ENCODE peak calls at places on chromosome 1, in eight cellular contexts. K, N, J, G, X, P, Q and O are unnamed samples.

GRCh38 chr1:201763439-201764140 is 65.4 kb upstream of the IPO9 start:
- DNase-seq in K (peak; percentile 81), Q (no peak), N (no peak), G (no peak), X (peak; percentile 36), J (no peak), P (no peak), O (no peak)

GRCh38 chr1:101107496-101108115 is 82.0 kb upstream of the DPH5 start:
- DNase-seq in P (no peak), K (no peak), Q (no peak), J (no peak), G (no peak), X (no peak), N (no peak), O (no peak)

GRCh38 chr1:29963946-29964345 is 727.6 kb downstream of the PTPRU start:
- DNase-seq in Q (no peak), J (peak; percentile 33), N (no peak), K (no peak), P (no peak), G (no peak), X (no peak), O (no peak)

GRCh38 chr1:31980835-31981782 is 32.6 kb upstream of the KHDRBS1 start:
- DNase-seq in G (no peak), Q (no peak), J (no peak), N (no peak), X (no peak), K (no peak), P (no peak), O (no peak)

GRCh38 chr1:44254392-44254791 is 41.1 kb downstream of the DMAP1 start:
- DNase-seq in Q (no peak), J (no peak), K (no peak), G (no peak), X (no peak), P (no peak), N (no peak), O (no peak)

GRCh38 chr1:234620272-234620711 is 10.3 kb upstream of the IRF2BP2 start:
- DNase-seq in K (peak; percentile 79), X (peak; percentile 60), N (no peak), G (no peak), P (no peak), Q (no peak), J (no peak), O (peak; percentile 60)

GRCh38 chr1:181513786-181514297 is 30.5 kb downstream of the CACNA1E start:
- DNase-seq in Q (no peak), K (no peak), N (no peak), P (no peak), G (no peak), J (no peak), X (no peak), O (no peak)

GRCh38 chr1:248924696-248925532 is 18.9 kb downstream of the PGBD2 start:
- DNase-seq in J (no peak), X (peak; percentile 60), N (peak; percentile 85), P (peak; percentile 83), K (peak; percentile 69), Q (no peak), G (no peak), O (peak; percentile 60)

GRCh38 chr1:3062616-3063378 is 6.2 kb upstream of the PRDM16 start:
- DNase-seq in G (peak; percentile 59), P (no peak), J (peak; percentile 66), N (no peak), X (no peak), K (no peak), Q (peak; percentile 14), O (no peak)

GRCh38 chr1:115089443-115090340 is at the start of gene TSPAN2:
- DNase-seq in Q (peak; percentile 74), J (peak; percentile 97), X (peak; percentile 72), N (no peak), P (no peak), K (peak; percentile 77), G (peak; percentile 73), O (no peak)

GRCh38 chr1:150548632-150549495 is at the start of gene ADAMTSL4:
- DNase-seq in Q (peak; percentile 65), P (peak; percentile 66), X (peak; percentile 80), N (peak; percentile 53), G (peak; percentile 88), K (peak; percentile 90), J (peak; percentile 89), O (peak; percentile 56)

GRCh38 chr1:52662645-52663313 is 29.8 kb downstream of the SHISAL2A start:
- DNase-seq in K (peak; percentile 50), N (no peak), J (no peak), Q (no peak), P (no peak), G (no peak), X (peak; percentile 96), O (peak; percentile 92)

GRCh38 chr1:12196641-12197482 is 30.1 kb downstream of the TNFRSF1B start:
- DNase-seq in Q (no peak), N (peak; percentile 25), K (no peak), P (no peak), G (peak; percentile 80), J (peak; percentile 75), X (no peak), O (peak; percentile 84)

GRCh38 chr1:179295356-179295755 is 1.8 kb downstream of the SOAT1 start:
- DNase-seq in Q (no peak), K (peak; percentile 20), N (peak; percentile 8), J (no peak), G (no peak), P (peak; percentile 35), X (no peak), O (no peak)

GRCh38 chr1:247287460-247287859 is 31.6 kb downstream of the VN1R5 start:
- DNase-seq in G (no peak), N (no peak), P (peak; percentile 88), X (no peak), J (peak; percentile 6), K (no peak), Q (no peak), O (no peak)

GRCh38 chr1:59409525-59409924 is 112.6 kb downstream of the FGGY start:
- DNase-seq in K (peak; percentile 13), Q (no peak), J (no peak), N (no peak), X (no peak), P (no peak), G (no peak), O (no peak)

GRCh38 chr1:174116042-174116441 is 43.3 kb upstream of the RABGAP1L start:
- DNase-seq in G (no peak), K (peak; percentile 21), P (no peak), J (no peak), N (no peak), Q (no peak), X (no peak), O (no peak)

GRCh38 chr1:178581351-178581951 is 68.5 kb downstream of the TEX35 start:
- DNase-seq in X (no peak), J (no peak), G (no peak), N (no peak), K (no peak), P (peak; percentile 99), Q (no peak), O (no peak)

GRCh38 chr1:157025856-157026255 is 19.7 kb downstream of the ARHGEF11 start:
- DNase-seq in X (no peak), G (no peak), P (no peak), J (no peak), N (no peak), Q (no peak), K (peak; percentile 84), O (no peak)

DNA sequence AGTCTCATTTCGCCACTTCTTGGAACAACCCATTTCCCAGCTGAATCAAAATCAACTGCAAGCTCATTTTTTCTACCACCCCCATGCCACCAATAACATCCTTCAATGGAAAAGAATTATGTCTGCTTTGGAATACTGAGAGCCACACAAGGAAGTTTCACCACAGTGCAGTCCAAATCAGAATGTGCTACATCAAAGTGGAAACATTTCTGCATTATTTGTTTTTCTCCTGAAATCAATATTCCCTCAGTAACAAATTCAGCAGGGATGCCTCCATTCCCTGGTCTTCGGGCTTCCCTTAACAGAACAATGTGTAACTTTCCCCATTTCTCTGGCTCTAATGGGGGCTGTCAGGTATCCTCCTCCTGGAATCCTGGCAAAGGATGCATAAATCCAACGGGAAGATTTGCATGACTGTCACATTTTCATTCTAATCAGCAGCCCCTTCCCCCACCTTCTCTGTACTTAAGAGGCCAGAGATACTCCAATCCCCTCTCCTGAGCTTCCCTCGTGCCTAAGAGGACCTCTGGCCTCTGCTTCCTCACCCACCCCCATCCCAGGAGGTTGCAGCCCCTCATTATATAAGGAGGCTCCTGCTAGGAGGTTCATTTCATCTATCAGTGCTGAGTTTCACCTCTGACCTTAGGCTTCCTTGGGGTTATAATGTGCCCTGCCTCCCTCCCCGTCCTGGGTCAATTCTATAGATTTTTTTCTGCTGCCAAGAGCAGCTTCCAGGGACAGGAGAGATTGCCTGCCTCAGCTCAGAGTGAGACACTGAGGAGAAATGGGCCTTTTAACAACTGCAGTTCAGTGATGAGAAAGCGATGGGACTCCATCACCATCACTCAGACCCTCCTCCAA is 201.1 kb downstream of the OMA1 start:
- DNase-seq in X (no peak), P (peak; percentile 33), Q (no peak), G (no peak), K (no peak), J (no peak), N (no peak), O (no peak)
- H3K36me3 ChIP-seq in X (no peaks in the 10 kb centered on the region), P (no peaks in the 10 kb centered on the region), Q (no peaks in the 10 kb centered on the region), G (no peaks in the 10 kb centered on the region), K (no peaks in the 10 kb centered on the region), J (no peaks in the 10 kb centered on the region), N (no peaks in the 10 kb centered on the region), O (no peaks in the 10 kb centered on the region)

DNA sequence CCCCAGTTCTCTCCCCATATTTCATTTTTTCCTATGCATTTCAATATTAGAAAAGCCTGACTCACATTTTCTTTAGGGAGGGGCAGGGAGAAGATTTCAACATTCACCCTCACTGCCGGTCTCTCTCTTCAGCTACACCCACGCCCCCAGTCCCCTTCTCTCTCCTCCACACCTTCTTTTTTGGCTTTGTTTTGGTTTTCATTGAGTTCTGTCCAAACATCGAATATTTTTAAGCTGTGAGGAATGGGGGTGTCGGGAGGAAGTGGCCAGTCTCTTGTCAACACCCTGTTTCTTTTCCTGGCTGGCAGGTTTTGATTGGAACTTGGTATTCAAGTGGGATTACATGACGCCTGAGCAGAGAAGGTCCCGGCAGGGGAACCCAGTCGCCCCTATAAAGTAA is 177.3 kb downstream of the PGBD5 start:
- DNase-seq in J (no peak), Q (no peak), G (no peak), N (no peak), P (no peak), K (peak; percentile 58), X (no peak), O (no peak)
- H3K27ac ChIP-seq in J (peak overlapping the region; percentile 83), Q (no peak overlapping the region), G (no peak overlapping the region), N (no peak overlapping the region), P (no peak overlapping the region), K (no peak overlapping the region), X (no peak overlapping the region), O (no peak overlapping the region)

DNA sequence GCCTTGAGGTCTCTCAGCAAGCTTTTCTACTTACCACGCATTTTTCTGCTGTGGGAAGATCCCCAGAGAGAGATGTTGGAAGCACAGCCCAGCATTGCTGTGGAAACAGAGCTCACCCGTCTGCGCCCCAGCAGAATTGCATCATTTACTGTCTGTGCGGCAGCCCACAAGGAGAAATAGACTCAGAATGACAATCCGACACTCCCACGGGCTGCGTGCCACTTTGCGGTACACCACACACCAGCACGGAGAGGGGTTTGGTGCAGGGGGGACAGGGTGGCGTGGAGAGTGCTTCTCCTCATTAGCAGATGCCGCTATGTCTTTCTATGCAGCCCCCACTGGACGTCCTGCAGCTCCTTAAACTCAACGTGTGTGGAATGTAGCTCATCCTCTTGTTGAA is 270.9 kb upstream of the C1orf174 start:
- DNase-seq in P (peak; percentile 27), K (no peak), J (peak; percentile 25), Q (no peak), G (peak; percentile 37), X (no peak), N (no peak), O (no peak)
- H3K9me3 ChIP-seq in P (no peaks in the 10 kb centered on the region), K (no peaks in the 10 kb centered on the region), J (no peaks in the 10 kb centered on the region), Q (no peaks in the 10 kb centered on the region), G (no peaks in the 10 kb centered on the region), X (peaks cover 12% of the 10 kb centered on the region), N (no peaks in the 10 kb centered on the region), O (no peaks in the 10 kb centered on the region)

GRCh38 chr1:91507330-91507729 is 6.7 kb downstream of the CDC7 start:
- DNase-seq in K (no peak), J (no peak), N (no peak), Q (no peak), G (no peak), P (no peak), X (no peak), O (no peak)
- H3K36me3 ChIP-seq in K (no peaks in the 10 kb centered on the region), J (no peaks in the 10 kb centered on the region), N (no peaks in the 10 kb centered on the region), Q (no peaks in the 10 kb centered on the region), G (no peaks in the 10 kb centered on the region), P (peaks cover 33% of the 10 kb centered on the region), X (peaks cover 14% of the 10 kb centered on the region), O (peaks cover 24% of the 10 kb centered on the region)